ENCODE peak calls at places on chromosome 22, in seven cellular contexts. K, F, M, J, R, E and A are unnamed samples.

GRCh38 chr22:40560551-40560950 is 76.0 kb downstream of the MRTFA start:
- DNase-seq in K (no peak), F (peak), M (no peak), J (no peak), R (peak), E (no peak), A (peak)

GRCh38 chr22:17194213-17194612 is 25.0 kb downstream of the ADA2 start:
- DNase-seq in K (no peak), F (no peak), M (no peak), J (no peak), R (no peak), E (no peak), A (no peak)

GRCh38 chr22:33577862-33578411 is 342.3 kb downstream of the LARGE1 start:
- DNase-seq in K (peak), F (no peak), M (no peak), J (no peak), R (no peak), E (no peak), A (no peak)

GRCh38 chr22:27252282-27253049 is 549.1 kb downstream of the MN1 start:
- DNase-seq in K (no peak), F (peak), M (no peak), J (no peak), R (peak), E (no peak), A (no peak)

GRCh38 chr22:29840498-29840897 is 2.4 kb upstream of the ASCC2 start:
- DNase-seq in K (no peak), F (peak), M (no peak), J (no peak), R (no peak), E (no peak), A (no peak)

GRCh38 chr22:30312053-30312452 is 14.7 kb downstream of the TBC1D10A start:
- DNase-seq in K (no peak), F (peak), M (no peak), J (no peak), R (peak), E (no peak), A (no peak)

GRCh38 chr22:37762389-37762836 is 45.3 kb upstream of the GCAT start:
- DNase-seq in K (no peak), F (peak), M (no peak), J (no peak), R (no peak), E (no peak), A (no peak)

GRCh38 chr22:38298312-38299000 is 18.8 kb downstream of the CSNK1E start:
- DNase-seq in K (no peak), F (peak), M (no peak), J (no peak), R (peak), E (peak), A (no peak)

GRCh38 chr22:47168441-47168840 is 406.0 kb downstream of the TBC1D22A start:
- DNase-seq in K (no peak), F (no peak), M (no peak), J (no peak), R (no peak), E (no peak), A (no peak)

GRCh38 chr22:37454857-37455686 is 27.8 kb upstream of the ELFN2 start:
- DNase-seq in K (peak), F (peak), M (no peak), J (no peak), R (peak), E (no peak), A (no peak)

GRCh38 chr22:47558828-47559700 is 796.6 kb downstream of the TBC1D22A start:
- DNase-seq in K (no peak), F (no peak), M (no peak), J (no peak), R (no peak), E (no peak), A (no peak)

GRCh38 chr22:23705358-23705757 is 14.5 kb downstream of the RGL4 start:
- DNase-seq in K (no peak), F (no peak), M (no peak), J (no peak), R (no peak), E (no peak), A (no peak)

GRCh38 chr22:50641696-50642607 is 14.0 kb upstream of the ARSA start:
- DNase-seq in K (peak), F (peak), M (peak), J (peak), R (peak), E (no peak), A (no peak)

GRCh38 chr22:26169312-26170111 is at the start of gene SEZ6L:
- DNase-seq in K (peak), F (no peak), M (peak), J (peak), R (no peak), E (peak), A (peak)

GRCh38 chr22:39243443-39244072 is 1.2 kb downstream of the PDGFB start:
- DNase-seq in K (no peak), F (peak), M (no peak), J (no peak), R (no peak), E (peak), A (no peak)

GRCh38 chr22:19880786-19881569 is 26.3 kb upstream of the GNB1L start:
- DNase-seq in K (peak), F (peak), M (peak), J (no peak), R (peak), E (no peak), A (peak)

GRCh38 chr22:17890245-17890671 is 116.0 kb upstream of the BID start:
- DNase-seq in K (peak), F (peak), M (no peak), J (no peak), R (no peak), E (no peak), A (no peak)

GRCh38 chr22:38957046-38957770 is at the start of gene APOBEC3A:
- DNase-seq in K (no peak), F (peak), M (no peak), J (no peak), R (no peak), E (no peak), A (no peak)

GRCh38 chr22:36282078-36282831 is 29.3 kb downstream of the APOL1 start:
- DNase-seq in K (no peak), F (no peak), M (no peak), J (no peak), R (no peak), E (no peak), A (no peak)

GRCh38 chr22:35582861-35583670 is 34.1 kb downstream of the MB start:
- DNase-seq in K (peak), F (peak), M (peak), J (peak), R (peak), E (peak), A (peak)

GRCh38 chr22:26592368-26593015 is 2.6 kb upstream of the TPST2 start:
- DNase-seq in K (no peak), F (peak), M (no peak), J (no peak), R (no peak), E (peak), A (no peak)

GRCh38 chr22:32896951-32897350 is 95.4 kb downstream of the TIMP3 start:
- DNase-seq in K (no peak), F (no peak), M (no peak), J (no peak), R (no peak), E (no peak), A (no peak)

GRCh38 chr22:40128989-40129388 is 48.7 kb upstream of the TNRC6B start:
- DNase-seq in K (no peak), F (no peak), M (no peak), J (no peak), R (peak), E (no peak), A (no peak)

GRCh38 chr22:24146791-24147353 is 34.4 kb upstream of the SUSD2 start:
- DNase-seq in K (peak), F (no peak), M (no peak), J (no peak), R (peak), E (no peak), A (no peak)

GRCh38 chr22:24433868-24434471 is 6.6 kb downstream of the ADORA2A start:
- DNase-seq in K (no peak), F (peak), M (no peak), J (no peak), R (no peak), E (peak), A (peak)

DNA sequence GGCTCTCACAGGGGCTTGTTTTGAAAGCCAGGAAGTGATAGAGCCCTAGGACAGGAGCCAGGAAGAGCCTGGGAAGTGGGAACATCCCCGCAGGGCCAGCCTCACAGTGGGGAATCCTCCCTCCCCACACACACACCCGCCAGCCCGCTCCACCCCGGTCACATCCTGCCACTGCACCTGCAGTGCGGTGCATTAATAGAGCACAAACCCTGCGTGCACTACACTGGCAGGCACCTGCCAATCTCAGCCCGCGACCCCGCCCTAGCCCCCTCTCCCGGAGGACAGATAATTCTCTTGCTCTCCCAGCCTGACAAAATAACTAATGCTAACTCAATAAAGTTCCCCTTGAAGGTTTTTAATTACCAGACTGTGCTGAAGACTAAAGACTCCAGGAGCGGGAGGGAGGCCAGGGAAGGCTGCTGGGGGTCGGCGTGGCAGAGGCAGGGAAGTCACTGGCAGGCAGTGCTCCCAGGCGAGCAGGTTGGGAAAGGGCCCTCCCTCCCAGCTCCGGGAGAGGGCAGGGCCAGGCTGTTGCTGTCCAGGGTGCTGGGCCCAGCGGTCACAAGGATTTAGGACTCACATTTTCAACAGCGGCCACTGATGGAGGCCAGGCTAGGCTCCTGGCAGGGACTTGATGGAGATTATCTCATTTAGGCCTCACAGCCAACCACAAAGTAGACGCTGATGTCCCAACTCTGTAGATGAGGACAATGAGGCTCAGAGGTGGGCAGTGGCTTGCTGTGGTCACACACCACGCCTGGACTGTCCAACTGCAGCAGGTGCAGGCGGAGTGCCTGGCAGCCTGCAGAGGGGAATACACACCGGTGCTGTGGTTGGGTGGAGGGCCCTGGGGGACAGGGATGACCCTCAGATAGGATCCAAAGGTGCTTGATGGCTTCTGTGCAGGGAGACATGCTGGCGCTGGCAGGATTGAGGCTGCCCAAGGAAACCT is 23.9 kb upstream of the TCF20 start:
- DNase-seq in K (peak), F (peak), M (peak), J (peak), R (peak), E (no peak), A (no peak)
- TF ChIP-seq CTCF in K (peak), F (no peak), M (no peak), J (no peak), R (no peak), E (no peak), A (no peak)

DNA sequence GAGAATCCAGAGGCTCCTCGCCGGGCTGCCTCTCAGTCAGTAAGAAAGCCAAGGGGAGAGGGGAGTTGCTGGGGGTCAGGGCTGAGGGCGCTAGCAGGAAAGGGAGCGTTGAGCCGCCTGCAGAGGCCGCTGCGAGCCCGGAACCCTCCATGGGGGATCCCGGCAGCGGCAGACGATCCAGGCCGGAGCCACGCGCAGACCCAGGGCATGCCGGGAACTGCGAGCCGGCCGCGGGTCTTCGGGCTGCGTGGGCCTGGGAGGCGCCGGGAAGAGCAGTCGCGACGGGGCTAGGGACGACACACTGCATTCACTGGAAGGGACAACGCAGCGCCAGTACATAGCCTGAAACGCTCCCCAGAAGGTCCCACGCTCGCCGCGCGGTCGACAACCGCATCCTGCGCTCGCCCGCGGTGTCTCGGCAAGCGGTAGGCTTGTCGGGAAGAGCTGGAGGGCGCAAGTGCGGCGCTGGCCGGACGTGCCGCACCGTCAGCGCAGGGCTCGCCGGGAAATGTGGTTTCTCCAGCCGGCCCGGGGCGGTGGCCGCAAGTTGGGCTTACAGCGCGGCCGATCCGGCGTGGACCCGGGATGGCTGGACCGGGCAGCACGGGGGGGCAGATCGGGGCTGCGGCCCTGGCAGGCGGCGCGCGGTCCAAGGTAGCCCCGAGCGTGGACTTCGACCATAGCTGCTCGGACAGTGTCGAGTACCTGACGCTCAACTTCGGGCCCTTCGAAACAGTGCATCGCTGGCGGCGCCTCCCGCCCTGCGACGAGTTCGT is at the start of gene LZTR1:
- DNase-seq in K (peak), F (peak), M (peak), J (peak), R (peak), E (peak), A (peak)
- TF ChIP-seq CTCF in K (peak), F (peak), M (peak), J (peak), R (peak), E (peak), A (peak)

DNA sequence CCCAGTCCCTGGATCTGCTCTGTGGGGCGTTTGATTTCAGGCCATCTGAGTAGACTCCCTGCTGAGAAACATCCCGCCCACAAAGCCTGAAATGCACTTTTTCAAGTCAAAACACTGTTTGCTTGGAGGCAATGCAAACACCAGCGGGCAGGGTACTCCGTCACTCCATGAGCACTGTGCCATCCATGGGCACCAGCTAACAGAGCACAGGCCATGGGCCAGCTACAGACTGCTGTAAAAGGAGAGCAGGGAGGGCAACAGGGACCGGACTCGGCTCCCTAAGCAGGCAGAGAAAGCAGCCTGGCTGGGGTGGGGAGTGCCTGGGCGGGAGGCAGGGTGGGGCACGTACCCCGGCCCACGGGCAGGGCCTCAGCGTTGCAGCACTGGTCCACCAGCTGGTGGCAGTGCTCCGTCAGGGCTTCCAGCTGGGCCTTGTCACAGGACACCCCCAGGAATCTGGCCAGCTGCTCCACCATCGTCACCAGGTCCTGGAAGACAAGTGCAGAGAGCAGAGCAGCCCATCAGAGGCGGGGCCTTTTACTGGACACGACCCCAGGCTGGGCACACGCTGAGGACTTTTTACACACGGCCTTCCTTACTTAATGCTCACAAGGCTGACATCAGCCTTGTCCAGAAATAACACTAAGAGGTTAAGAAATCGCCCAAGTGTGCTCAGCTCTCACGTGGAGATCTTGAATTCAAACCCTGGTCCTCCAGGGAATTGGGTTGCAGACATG is 16.8 kb upstream of the EFCAB6 start:
- DNase-seq in K (peak), F (no peak), M (no peak), J (peak), R (peak), E (no peak), A (peak)
- TF ChIP-seq CTCF in K (peak), F (no peak), M (no peak), J (peak), R (peak), E (no peak), A (no peak)

DNA sequence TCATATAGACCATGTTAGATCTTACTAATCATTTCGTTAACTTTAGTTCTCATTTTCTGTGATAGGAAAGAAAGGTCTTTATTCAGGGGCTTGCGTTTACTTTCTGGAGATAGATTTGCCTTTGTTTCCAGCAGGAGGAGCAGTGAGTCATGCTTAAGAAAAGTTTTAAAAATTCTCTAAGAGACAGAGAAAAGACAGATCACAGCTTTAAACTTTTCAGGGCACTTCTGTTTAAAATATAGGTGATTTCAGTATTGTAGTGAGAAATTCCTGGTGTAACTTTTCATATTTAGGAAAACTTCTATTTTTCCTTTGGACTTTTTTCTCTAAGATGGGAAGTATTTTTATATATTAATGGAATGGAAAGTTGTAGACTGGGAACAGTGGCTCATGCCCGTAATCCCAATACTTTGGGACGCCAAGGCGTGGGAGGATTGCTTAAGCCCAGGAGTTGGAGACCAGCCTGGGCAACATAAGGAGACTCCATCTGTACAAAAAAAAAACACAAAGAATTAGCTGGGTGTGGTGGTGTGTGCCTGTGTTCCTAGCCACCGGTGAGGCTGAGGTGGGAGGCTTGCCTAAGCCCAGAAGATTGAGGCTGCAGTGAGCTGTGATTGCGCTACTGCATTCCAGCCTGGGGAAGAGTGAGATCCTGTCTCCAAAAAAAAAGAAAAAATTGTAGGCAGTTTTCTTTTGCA is 60.3 kb downstream of the ATXN10 start:
- DNase-seq in K (peak), F (peak), M (no peak), J (no peak), R (peak), E (no peak), A (no peak)
- TF ChIP-seq CTCF in K (peak), F (peak), M (peak), J (no peak), R (peak), E (peak), A (no peak)

GRCh38 chr22:49620003-49620556 is 207.6 kb downstream of the BRD1 start:
- DNase-seq in K (no peak), F (no peak), M (no peak), J (no peak), R (no peak), E (no peak), A (no peak)
- TF ChIP-seq CTCF in K (no peak), F (no peak), M (no peak), J (no peak), R (no peak), E (no peak), A (no peak)